ENCODE peak calls at places on chromosome 21, in six cellular contexts. One of them, this sample, is unnamed.
A peak's percentile ranks its signal among the peaks of the same experiment; 100 is the strongest.

GRCh38 chr21:39126486-39126806 is 56.8 kb downstream of the PSMG1 start:
- DNase-seq in cerebellar cortex: no peak
- DNase-seq in caudate nucleus: no peak
- DNase-seq in activated CD4-positive, alpha-beta T cell treated with anti-CD3 and anti-CD28 coated beads for 36 hours: no peak
- DNase-seq in HT1080: no peak
- DNase-seq in RWPE1: no peak
- DNase-seq in this sample: no peak

GRCh38 chr21:15003463-15004135 is 61.2 kb downstream of the NRIP1 start:
- DNase-seq in caudate nucleus: no peak
- DNase-seq in RWPE1: no peak
- DNase-seq in activated CD4-positive, alpha-beta T cell treated with anti-CD3 and anti-CD28 coated beads for 36 hours: no peak
- DNase-seq in cerebellar cortex: peak; percentile 51
- DNase-seq in HT1080: no peak
- DNase-seq in this sample: peak; percentile 95

GRCh38 chr21:36297938-36298572 is 21.9 kb upstream of the MORC3 start:
- DNase-seq in cerebellar cortex: no peak
- DNase-seq in caudate nucleus: no peak
- DNase-seq in HT1080: peak; percentile 58
- DNase-seq in RWPE1: peak; percentile 56
- DNase-seq in activated CD4-positive, alpha-beta T cell treated with anti-CD3 and anti-CD28 coated beads for 36 hours: peak; percentile 80
- DNase-seq in this sample: no peak

GRCh38 chr21:38170283-38170682 is 86.5 kb upstream of the KCNJ15 start:
- DNase-seq in cerebellar cortex: no peak
- DNase-seq in RWPE1: peak; percentile 27
- DNase-seq in activated CD4-positive, alpha-beta T cell treated with anti-CD3 and anti-CD28 coated beads for 36 hours: peak; percentile 37
- DNase-seq in HT1080: peak; percentile 63
- DNase-seq in caudate nucleus: no peak
- DNase-seq in this sample: peak; percentile 7

GRCh38 chr21:43361493-43362296 is 65.2 kb downstream of the SIK1 start:
- DNase-seq in activated CD4-positive, alpha-beta T cell treated with anti-CD3 and anti-CD28 coated beads for 36 hours: peak; percentile 57
- DNase-seq in cerebellar cortex: no peak
- DNase-seq in caudate nucleus: no peak
- DNase-seq in HT1080: no peak
- DNase-seq in RWPE1: peak; percentile 86
- DNase-seq in this sample: no peak

GRCh38 chr21:35136586-35137254 is 87.6 kb upstream of the RUNX1 start:
- DNase-seq in caudate nucleus: no peak
- DNase-seq in cerebellar cortex: no peak
- DNase-seq in HT1080: peak; percentile 89
- DNase-seq in RWPE1: peak; percentile 68
- DNase-seq in activated CD4-positive, alpha-beta T cell treated with anti-CD3 and anti-CD28 coated beads for 36 hours: no peak
- DNase-seq in this sample: no peak

GRCh38 chr21:32764186-32764585 is 7.4 kb downstream of the PAXBP1 start:
- DNase-seq in HT1080: no peak
- DNase-seq in activated CD4-positive, alpha-beta T cell treated with anti-CD3 and anti-CD28 coated beads for 36 hours: no peak
- DNase-seq in caudate nucleus: no peak
- DNase-seq in cerebellar cortex: no peak
- DNase-seq in RWPE1: no peak
- DNase-seq in this sample: no peak

GRCh38 chr21:26164311-26164710 is 6.3 kb downstream of the APP start:
- DNase-seq in RWPE1: no peak
- DNase-seq in HT1080: no peak
- DNase-seq in caudate nucleus: no peak
- DNase-seq in activated CD4-positive, alpha-beta T cell treated with anti-CD3 and anti-CD28 coated beads for 36 hours: no peak
- DNase-seq in cerebellar cortex: no peak
- DNase-seq in this sample: no peak

GRCh38 chr21:35226302-35226701 is 177.2 kb upstream of the RUNX1 start:
- DNase-seq in HT1080: peak; percentile 40
- DNase-seq in activated CD4-positive, alpha-beta T cell treated with anti-CD3 and anti-CD28 coated beads for 36 hours: no peak
- DNase-seq in RWPE1: no peak
- DNase-seq in cerebellar cortex: no peak
- DNase-seq in caudate nucleus: no peak
- DNase-seq in this sample: no peak

GRCh38 chr21:45836694-45837670 is 144.6 kb upstream of the COL6A1 start:
- DNase-seq in cerebellar cortex: no peak
- DNase-seq in activated CD4-positive, alpha-beta T cell treated with anti-CD3 and anti-CD28 coated beads for 36 hours: no peak
- DNase-seq in caudate nucleus: no peak
- DNase-seq in HT1080: no peak
- DNase-seq in RWPE1: no peak
- DNase-seq in this sample: no peak

GRCh38 chr21:42570841-42571387 is 57.3 kb downstream of the SLC37A1 start:
- DNase-seq in RWPE1: no peak
- DNase-seq in activated CD4-positive, alpha-beta T cell treated with anti-CD3 and anti-CD28 coated beads for 36 hours: no peak
- DNase-seq in cerebellar cortex: no peak
- DNase-seq in HT1080: peak; percentile 3
- DNase-seq in caudate nucleus: no peak
- DNase-seq in this sample: peak; percentile 77

GRCh38 chr21:45386728-45387371 is 18.1 kb upstream of the COL18A1 start:
- DNase-seq in cerebellar cortex: no peak
- DNase-seq in HT1080: peak; percentile 94
- DNase-seq in RWPE1: no peak
- DNase-seq in activated CD4-positive, alpha-beta T cell treated with anti-CD3 and anti-CD28 coated beads for 36 hours: no peak
- DNase-seq in caudate nucleus: no peak
- DNase-seq in this sample: no peak

GRCh38 chr21:45353200-45353599 is 51.8 kb upstream of the COL18A1 start:
- DNase-seq in HT1080: no peak
- DNase-seq in activated CD4-positive, alpha-beta T cell treated with anti-CD3 and anti-CD28 coated beads for 36 hours: no peak
- DNase-seq in caudate nucleus: no peak
- DNase-seq in RWPE1: no peak
- DNase-seq in cerebellar cortex: no peak
- DNase-seq in this sample: no peak

GRCh38 chr21:17454315-17455027 is 58.4 kb upstream of the CXADR start:
- DNase-seq in caudate nucleus: peak; percentile 55
- DNase-seq in RWPE1: peak; percentile 49
- DNase-seq in cerebellar cortex: peak; percentile 82
- DNase-seq in activated CD4-positive, alpha-beta T cell treated with anti-CD3 and anti-CD28 coated beads for 36 hours: peak; percentile 69
- DNase-seq in HT1080: peak; percentile 98
- DNase-seq in this sample: peak; percentile 73

GRCh38 chr21:15706686-15707085 is 23.1 kb upstream of the USP25 start:
- DNase-seq in RWPE1: peak; percentile 88
- DNase-seq in activated CD4-positive, alpha-beta T cell treated with anti-CD3 and anti-CD28 coated beads for 36 hours: no peak
- DNase-seq in cerebellar cortex: no peak
- DNase-seq in HT1080: peak; percentile 84
- DNase-seq in caudate nucleus: no peak
- DNase-seq in this sample: no peak

GRCh38 chr21:29656504-29657227 is 283.1 kb downstream of the GRIK1 start:
- DNase-seq in RWPE1: peak; percentile 4
- DNase-seq in activated CD4-positive, alpha-beta T cell treated with anti-CD3 and anti-CD28 coated beads for 36 hours: peak; percentile 7
- DNase-seq in caudate nucleus: no peak
- DNase-seq in HT1080: peak; percentile 94
- DNase-seq in cerebellar cortex: no peak
- DNase-seq in this sample: no peak

GRCh38 chr21:45603481-45603880 is 40.0 kb upstream of the PCBP3 start:
- DNase-seq in activated CD4-positive, alpha-beta T cell treated with anti-CD3 and anti-CD28 coated beads for 36 hours: no peak
- DNase-seq in HT1080: no peak
- DNase-seq in RWPE1: no peak
- DNase-seq in cerebellar cortex: no peak
- DNase-seq in caudate nucleus: no peak
- DNase-seq in this sample: no peak

GRCh38 chr21:25186278-25186677 is 421.0 kb downstream of the MRPL39 start:
- DNase-seq in cerebellar cortex: no peak
- DNase-seq in RWPE1: no peak
- DNase-seq in caudate nucleus: no peak
- DNase-seq in HT1080: no peak
- DNase-seq in activated CD4-positive, alpha-beta T cell treated with anti-CD3 and anti-CD28 coated beads for 36 hours: no peak
- DNase-seq in this sample: no peak

GRCh38 chr21:37683396-37684114 is 232.7 kb downstream of the KCNJ6 start:
- DNase-seq in HT1080: no peak
- DNase-seq in cerebellar cortex: no peak
- DNase-seq in activated CD4-positive, alpha-beta T cell treated with anti-CD3 and anti-CD28 coated beads for 36 hours: no peak
- DNase-seq in caudate nucleus: no peak
- DNase-seq in RWPE1: no peak
- DNase-seq in this sample: no peak

GRCh38 chr21:41651830-41652229 is 115.0 kb downstream of the RIPK4 start:
- DNase-seq in activated CD4-positive, alpha-beta T cell treated with anti-CD3 and anti-CD28 coated beads for 36 hours: no peak
- DNase-seq in RWPE1: no peak
- DNase-seq in HT1080: no peak
- DNase-seq in cerebellar cortex: no peak
- DNase-seq in caudate nucleus: no peak
- DNase-seq in this sample: no peak

GRCh38 chr21:45309541-45310381 is 22.1 kb upstream of the POFUT2 start:
- DNase-seq in RWPE1: no peak
- DNase-seq in cerebellar cortex: no peak
- DNase-seq in HT1080: no peak
- DNase-seq in caudate nucleus: no peak
- DNase-seq in activated CD4-positive, alpha-beta T cell treated with anti-CD3 and anti-CD28 coated beads for 36 hours: no peak
- DNase-seq in this sample: no peak

GRCh38 chr21:45393021-45393420 is 11.9 kb upstream of the COL18A1 start:
- DNase-seq in caudate nucleus: no peak
- DNase-seq in RWPE1: no peak
- DNase-seq in activated CD4-positive, alpha-beta T cell treated with anti-CD3 and anti-CD28 coated beads for 36 hours: no peak
- DNase-seq in HT1080: no peak
- DNase-seq in cerebellar cortex: no peak
- DNase-seq in this sample: no peak

GRCh38 chr21:44281801-44282200 is 3.9 kb upstream of the AIRE start:
- DNase-seq in caudate nucleus: no peak
- DNase-seq in RWPE1: no peak
- DNase-seq in cerebellar cortex: no peak
- DNase-seq in HT1080: no peak
- DNase-seq in activated CD4-positive, alpha-beta T cell treated with anti-CD3 and anti-CD28 coated beads for 36 hours: no peak
- DNase-seq in this sample: no peak

GRCh38 chr21:17611414-17612022 is 1.2 kb downstream of the BTG3 start:
- DNase-seq in activated CD4-positive, alpha-beta T cell treated with anti-CD3 and anti-CD28 coated beads for 36 hours: peak; percentile 91
- DNase-seq in RWPE1: peak; percentile 67
- DNase-seq in cerebellar cortex: peak; percentile 63
- DNase-seq in HT1080: peak; percentile 79
- DNase-seq in caudate nucleus: peak; percentile 44
- DNase-seq in this sample: peak; percentile 41

This sample was measured in NCI-H748 treated with DMSO at 0.1 percent for 48 hours.